ENCODE peak calls at places on chromosomes 4 and X, in five cellular contexts. Y is left lung; V is IMR-90; T is heart right ventricle; G is CD8-positive, alpha-beta T cell. N is an unnamed sample.
A peak's percentile ranks its signal among the peaks of the same experiment; 100 is the strongest.

GRCh38 chr4:29970626-29971025 is 749.5 kb upstream of the PCDH7 start:
- DNase-seq in Y (no peak), V (no peak), T (no peak), G (no peak), N (no peak)

GRCh38 chr4:147855670-147856069 is 123.8 kb downstream of the ARHGAP10 start:
- DNase-seq in Y (no peak), V (no peak), T (no peak), G (no peak), N (no peak)

GRCh38 chr4:182925298-182925738 is 8.1 kb upstream of the DCTD start:
- DNase-seq in Y (peak; percentile 72), V (peak; percentile 84), T (peak; percentile 59), G (peak; percentile 77), N (no peak)

GRCh38 chr4:99264927-99265326 is 25.9 kb downstream of the ADH1A start:
- DNase-seq in Y (no peak), V (no peak), T (no peak), G (no peak), N (no peak)

GRCh38 chr4:94175553-94176260 is 32.0 kb upstream of the SMARCAD1 start:
- DNase-seq in Y (no peak), V (no peak), T (no peak), G (no peak), N (no peak)

GRCh38 chr4:8170341-8170740 is 11.7 kb upstream of the ABLIM2 start:
- DNase-seq in Y (no peak), V (no peak), T (no peak), G (no peak), N (no peak)

GRCh38 chrX:24594531-24594930 is 52.6 kb downstream of the PCYT1B start:
- DNase-seq in Y (no peak), V (no peak), T (no peak), G (no peak), N (no peak)

GRCh38 chrX:132908891-132909290 is 49.5 kb downstream of the HS6ST2 start:
- DNase-seq in Y (no peak), V (no peak), T (no peak), G (no peak), N (no peak)

GRCh38 chr4:159201168-159201567 is 98.3 kb downstream of the RAPGEF2 start:
- DNase-seq in Y (no peak), V (no peak), T (no peak), G (no peak), N (no peak)

GRCh38 chr4:72312032-72312650 is 256.9 kb downstream of the ADAMTS3 start:
- DNase-seq in Y (peak; percentile 66), V (peak; percentile 89), T (peak; percentile 59), G (no peak), N (peak; percentile 87)

GRCh38 chr4:76105652-76106051 is 31.1 kb downstream of the ART3 start:
- DNase-seq in Y (no peak), V (no peak), T (no peak), G (no peak), N (no peak)

GRCh38 chr4:39576268-39576667 is 49.0 kb upstream of the UGDH start:
- DNase-seq in Y (no peak), V (peak; percentile 27), T (no peak), G (no peak), N (no peak)

GRCh38 chr4:75432683-75433082 is 81.5 kb downstream of the RCHY1 start:
- DNase-seq in Y (no peak), V (peak; percentile 7), T (no peak), G (no peak), N (no peak)

GRCh38 chrX:46447384-46447783 is 97.8 kb downstream of the ZNF674 start:
- DNase-seq in Y (no peak), V (peak; percentile 8), T (no peak), G (no peak), N (no peak)

GRCh38 chr4:8917868-8918783 is 46.5 kb upstream of the HMX1 start:
- DNase-seq in Y (peak; percentile 50), V (peak; percentile 19), T (peak; percentile 58), G (peak; percentile 72), N (no peak)

GRCh38 chrX:123803331-123803983 is 56.4 kb upstream of the XIAP start:
- DNase-seq in Y (no peak), V (peak; percentile 75), T (no peak), G (no peak), N (peak; percentile 33)

GRCh38 chrX:2313864-2314646 is 186.7 kb downstream of the DHRSX start:
- DNase-seq in Y (no peak), V (no peak), T (no peak), G (no peak), N (no peak)

GRCh38 chrX:56738670-56739069 is 9.6 kb downstream of the NBDY start:
- DNase-seq in Y (no peak), V (no peak), T (no peak), G (no peak), N (no peak)

GRCh38 chr4:73620115-73620792 is at the start of gene RASSF6:
- DNase-seq in Y (peak; percentile 78), V (no peak), T (no peak), G (no peak), N (no peak)

GRCh38 chr4:158758703-158759102 is 10.1 kb upstream of the FNIP2 start:
- DNase-seq in Y (no peak), V (no peak), T (no peak), G (no peak), N (no peak)

GRCh38 chrX:23626651-23627050 is 40.6 kb upstream of the PRDX4 start:
- DNase-seq in Y (no peak), V (no peak), T (no peak), G (no peak), N (no peak)

N was measured in GM04504.